ENCODE peak calls at places on chromosomes 4 and X, in five cellular contexts. W, R, B, S and F are unnamed samples.
A peak's percentile ranks its signal among the peaks of the same experiment; 100 is the strongest.

GRCh38 chr4:66565796-66566195 is 895.5 kb upstream of the EPHA5 start:
- DNase-seq in W (no peak), R (no peak), B (no peak), S (no peak), F (no peak)

GRCh38 chr4:128716325-128716724 is 93.2 kb upstream of the JADE1 start:
- DNase-seq in W (no peak), R (peak; percentile 56), B (no peak), S (no peak), F (no peak)

GRCh38 chr4:162139412-162139811 is 24.4 kb downstream of the FSTL5 start:
- DNase-seq in W (no peak), R (no peak), B (no peak), S (no peak), F (no peak)

GRCh38 chr4:24910504-24910903 is 2.3 kb downstream of the CCDC149 start:
- DNase-seq in W (no peak), R (peak; percentile 50), B (no peak), S (no peak), F (no peak)

GRCh38 chr4:10164877-10165283 is 48.3 kb upstream of the WDR1 start:
- DNase-seq in W (peak; percentile 43), R (peak; percentile 66), B (peak; percentile 44), S (peak; percentile 69), F (no peak)

GRCh38 chrX:117996918-117997480 is 119.6 kb downstream of the KLHL13 start:
- DNase-seq in W (peak; percentile 65), R (peak; percentile 61), B (no peak), S (no peak), F (no peak)

GRCh38 chr4:173547889-173548288 is 17.9 kb upstream of the HAND2 start:
- DNase-seq in W (no peak), R (peak; percentile 51), B (no peak), S (no peak), F (no peak)

GRCh38 chr4:139560396-139561084 is 4.5 kb upstream of the SETD7 start:
- DNase-seq in W (no peak), R (no peak), B (no peak), S (peak; percentile 49), F (no peak)

GRCh38 chr4:35534946-35535345 is 709.4 kb downstream of the ARAP2 start:
- DNase-seq in W (no peak), R (no peak), B (no peak), S (no peak), F (no peak)

GRCh38 chr4:137722910-137723309 is 190.6 kb upstream of the PCDH18 start:
- DNase-seq in W (peak; percentile 16), R (no peak), B (no peak), S (no peak), F (no peak)

GRCh38 chr4:159369256-159369655 is 266.4 kb downstream of the RAPGEF2 start:
- DNase-seq in W (no peak), R (no peak), B (no peak), S (peak; percentile 17), F (no peak)

GRCh38 chr4:38510201-38510600 is 153.8 kb upstream of the KLF3 start:
- DNase-seq in W (no peak), R (no peak), B (no peak), S (no peak), F (peak; percentile 12)

GRCh38 chr4:144611850-144612249 is 34.1 kb upstream of the HHIP start:
- DNase-seq in W (peak; percentile 12), R (no peak), B (peak; percentile 26), S (peak; percentile 51), F (no peak)

GRCh38 chrX:37361596-37361995 is 12.4 kb downstream of the PRRG1 start:
- DNase-seq in W (no peak), R (peak; percentile 14), B (no peak), S (no peak), F (no peak)

GRCh38 chr4:10891866-10892265 is 207.3 kb upstream of the CLNK start:
- DNase-seq in W (no peak), R (no peak), B (no peak), S (peak; percentile 16), F (no peak)

GRCh38 chrX:11499076-11500044 is 166.4 kb downstream of the ARHGAP6 start:
- DNase-seq in W (peak; percentile 6), R (peak; percentile 77), B (no peak), S (no peak), F (peak; percentile 69)

GRCh38 chr4:155371432-155372043 is 5.2 kb downstream of the MAP9 start:
- DNase-seq in W (peak; percentile 61), R (peak; percentile 32), B (peak; percentile 16), S (peak; percentile 35), F (peak; percentile 2)

GRCh38 chr4:155376387-155377268 is at the start of gene MAP9:
- DNase-seq in W (peak; percentile 94), R (peak; percentile 96), B (no peak), S (peak; percentile 99), F (peak; percentile 87)

DNA sequence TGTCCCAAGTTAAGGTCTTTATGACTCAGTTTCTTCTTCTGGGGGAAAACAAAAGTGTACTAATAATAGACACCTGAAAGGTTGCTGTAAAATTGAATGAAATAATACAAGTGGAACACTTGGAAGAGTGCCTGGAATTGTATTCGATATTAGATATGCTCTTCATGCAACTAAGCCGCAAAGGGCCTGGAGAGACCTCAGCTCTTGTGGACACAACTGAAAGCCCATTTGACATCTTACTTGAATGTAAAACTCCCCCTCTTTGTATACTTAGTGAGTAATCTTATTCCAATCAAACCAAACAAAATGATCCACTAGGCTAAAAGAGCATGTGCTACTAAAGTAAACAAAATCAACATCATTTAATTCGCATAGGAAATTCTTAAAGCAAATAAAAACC is 516 bp upstream of the MAP9 start:
- DNase-seq in W (peak; percentile 84), R (peak; percentile 46), B (no peak), S (no peak), F (peak; percentile 20)
- H3K4me3 ChIP-seq in W (peak overlapping the region; percentile 78), R (peak overlapping the region; percentile 84), B (no peak overlapping the region), S (no peak overlapping the region), F (peak overlapping the region; percentile 74)

GRCh38 chrX:55135171-55135570 is 46.4 kb downstream of the PAGE2 start:
- DNase-seq in W (peak; percentile 55), R (peak; percentile 61), B (peak; percentile 2), S (peak; percentile 18), F (peak; percentile 6)
- TF ChIP-seq CTCF in W (peak; percentile 73), R (peak; percentile 38), B (peak; percentile 38), S (peak; percentile 51), F (peak; percentile 57)

GRCh38 chr4:109916003-109916399 is 3.3 kb downstream of the EGF start:
- DNase-seq in W (no peak), R (no peak), B (no peak), S (no peak), F (no peak)
- H3K4me3 ChIP-seq in W (no peak overlapping the region), R (no peak overlapping the region), B (no peak overlapping the region), S (no peak overlapping the region), F (no peak overlapping the region)

DNA sequence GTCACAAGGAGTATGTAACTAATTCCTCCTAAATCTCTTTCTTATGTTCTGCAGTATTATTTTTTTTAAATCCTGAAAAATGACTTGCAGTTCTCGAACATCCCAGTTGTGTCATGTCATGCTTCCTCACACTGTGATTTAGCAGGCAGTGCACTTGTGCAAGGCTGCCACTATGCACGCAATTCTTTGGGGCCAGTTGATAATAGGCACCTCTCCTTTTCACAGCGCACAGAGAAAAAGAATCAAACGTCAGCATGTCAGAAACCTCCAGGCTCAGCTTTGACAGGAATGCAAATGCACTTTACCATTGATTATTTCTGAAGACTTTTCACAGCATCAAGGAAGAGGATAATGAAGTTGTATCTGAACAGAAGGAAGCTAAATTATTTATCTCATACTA is 62.9 kb downstream of the FGF13 start:
- DNase-seq in W (no peak), R (no peak), B (no peak), S (peak; percentile 8), F (no peak)
- TF ChIP-seq CTCF in W (no peak), R (no peak), B (no peak), S (no peak), F (no peak)

GRCh38 chrX:96455078-96455477 is 229.6 kb upstream of the DIAPH2 start:
- DNase-seq in W (no peak), R (no peak), B (no peak), S (no peak), F (no peak)
- H3K4me3 ChIP-seq in W (no peak overlapping the region), R (no peak overlapping the region), B (no peak overlapping the region), S (no peak overlapping the region), F (no peak overlapping the region)

DNA sequence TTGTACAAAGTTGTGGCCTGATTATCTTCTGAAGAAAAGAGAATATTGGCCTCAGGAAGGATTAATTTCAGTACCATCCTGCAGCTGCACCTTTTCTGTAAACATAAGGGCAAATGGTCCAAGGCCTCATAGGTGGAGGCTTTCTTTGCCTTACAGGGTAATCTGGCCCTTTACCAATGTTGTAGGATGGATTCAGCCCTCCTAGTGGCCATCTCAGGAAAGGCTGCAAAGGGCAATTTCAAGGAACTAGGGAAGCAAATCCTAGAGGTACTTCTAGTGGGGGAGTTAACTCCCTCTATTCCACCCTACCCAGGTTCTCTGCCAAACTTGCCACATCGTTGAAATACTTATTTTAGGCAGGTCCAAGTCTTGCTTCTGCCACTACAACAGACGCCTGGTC is 57.6 kb downstream of the UGT2B11 start:
- DNase-seq in W (peak; percentile 65), R (no peak), B (peak; percentile 7), S (peak; percentile 12), F (no peak)
- TF ChIP-seq CTCF in W (peak; percentile 61), R (peak; percentile 15), B (peak; percentile 61), S (peak; percentile 49), F (peak; percentile 35)

GRCh38 chr4:1169691-1170096 is 2.7 kb downstream of the SPON2 start:
- DNase-seq in W (no peak), R (no peak), B (no peak), S (no peak), F (no peak)

GRCh38 chr4:1171306-1172227 is 816 bp downstream of the SPON2 start:
- DNase-seq in W (no peak), R (peak; percentile 42), B (no peak), S (peak; percentile 70), F (no peak)

GRCh38 chr4:1172228-1172851 is at the start of gene SPON2:
- DNase-seq in W (no peak), R (peak; percentile 83), B (no peak), S (peak; percentile 77), F (no peak)

GRCh38 chr4:1170156-1170804 is 2.1 kb downstream of the SPON2 start:
- DNase-seq in W (no peak), R (no peak), B (no peak), S (no peak), F (no peak)

DNA sequence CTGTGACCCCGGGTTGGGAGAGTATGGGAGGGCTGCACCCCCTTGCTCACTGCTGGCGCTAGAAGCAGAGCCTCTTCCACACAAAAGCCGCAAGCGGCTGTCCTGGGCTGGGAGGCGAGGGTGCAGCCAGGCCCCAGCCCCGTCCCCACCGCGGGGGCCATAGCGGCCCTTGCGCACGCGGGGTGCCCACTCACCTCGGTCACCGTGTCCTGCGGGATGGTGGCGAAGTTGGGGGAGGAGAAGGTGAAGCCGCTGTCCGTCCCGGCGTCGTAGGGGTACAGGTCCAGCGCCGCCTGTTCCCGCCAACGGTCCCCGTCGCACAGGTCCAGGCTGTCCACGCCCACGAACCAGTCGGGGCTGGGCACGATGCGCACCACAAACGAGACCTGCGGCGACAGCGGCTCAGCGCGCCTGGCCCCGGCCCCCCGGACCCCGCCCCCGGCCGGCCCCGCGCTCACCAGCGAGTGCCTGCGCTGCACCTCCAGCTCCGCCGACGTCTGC is 1.5 kb downstream of the SPON2 start:
- DNase-seq in W (no peak), R (no peak), B (no peak), S (no peak), F (no peak)
- H3K4me3 ChIP-seq in W (no peak overlapping the region), R (peak overlapping the region; percentile 59), B (no peak overlapping the region), S (peak overlapping the region; percentile 45), F (no peak overlapping the region)